ENCODE peak calls at places on chromosomes 5 and 9, in seven cellular contexts. U is neuronal stem cell, Q is H9, Z is mesendoderm, L is mesenchymal stem cell, X is H1, I is trophoblast cell. S is an unnamed sample.

GRCh38 chr9:129571298-129572051 is 49.4 kb downstream of the C9orf50 start:
- DNase-seq in Q (no peak), Z (no peak), U (no peak), I (no peak), X (no peak), L (no peak), S (no peak)

GRCh38 chr9:19229725-19230355 is 653 bp upstream of the DENND4C start:
- DNase-seq in Z (peak; percentile 89), Q (peak; percentile 76), U (no peak), X (peak; percentile 21), I (peak; percentile 86), L (peak; percentile 68), S (no peak)

GRCh38 chr9:136016882-136017812 is 56.0 kb upstream of the UBAC1 start:
- DNase-seq in I (peak; percentile 27), Z (no peak), U (no peak), Q (peak; percentile 39), X (no peak), L (no peak), S (no peak)

GRCh38 chr5:181052526-181052927 is 12.5 kb downstream of the BTNL9 start:
- DNase-seq in L (no peak), Q (peak; percentile 56), U (no peak), Z (peak; percentile 34), X (no peak), I (peak; percentile 5), S (no peak)

GRCh38 chr5:1937590-1937989 is 54.9 kb upstream of the IRX4 start:
- DNase-seq in I (no peak), Z (no peak), X (no peak), L (no peak), U (no peak), Q (peak; percentile 20), S (no peak)

GRCh38 chr9:131639771-131640437 is 94.6 kb downstream of the PRRT1B start:
- DNase-seq in I (no peak), L (no peak), X (no peak), U (no peak), Q (no peak), Z (no peak), S (no peak)

GRCh38 chr5:1175801-1176472 is 25.5 kb upstream of the SLC6A19 start:
- DNase-seq in L (no peak), Z (no peak), X (no peak), U (no peak), I (no peak), Q (no peak), S (no peak)

GRCh38 chr9:105445203-105445881 is 2.5 kb upstream of the FSD1L start:
- DNase-seq in Z (no peak), I (no peak), Q (no peak), X (no peak), U (no peak), L (no peak), S (peak; percentile 35)

GRCh38 chr5:32996336-32996735 is 285.2 kb downstream of the NPR3 start:
- DNase-seq in Z (no peak), I (no peak), X (no peak), Q (no peak), U (no peak), L (no peak), S (no peak)

GRCh38 chr5:32990593-32991415 is 279.7 kb downstream of the NPR3 start:
- DNase-seq in I (no peak), U (no peak), X (no peak), Z (no peak), L (no peak), Q (no peak), S (no peak)

GRCh38 chr5:32989815-32990214 is 278.7 kb downstream of the NPR3 start:
- DNase-seq in Z (no peak), I (no peak), L (no peak), U (no peak), Q (no peak), X (no peak), S (no peak)

DNA sequence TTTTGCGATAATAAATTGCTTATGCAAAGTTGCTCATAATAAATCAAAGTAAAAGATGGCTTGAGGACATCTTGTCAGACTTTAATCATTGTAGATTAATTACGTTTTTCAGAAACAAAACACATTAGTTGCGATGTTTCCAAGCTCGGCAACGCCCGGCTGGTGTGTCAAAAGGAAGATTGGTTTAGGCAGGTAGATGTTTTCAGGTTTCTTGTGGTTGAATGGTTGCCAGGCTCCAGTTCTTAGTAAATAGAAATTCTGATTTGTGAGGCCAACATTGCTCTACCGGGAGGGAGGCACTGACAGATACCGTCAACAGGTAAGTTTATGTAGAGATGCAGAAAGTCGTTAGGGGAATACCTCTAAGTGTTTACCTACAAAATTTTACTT is 280.3 kb downstream of the NPR3 start:
- DNase-seq in L (no peak), I (no peak), Q (no peak), U (no peak), Z (no peak), X (no peak), S (no peak)
- H2BK5ac ChIP-seq in L (no peak overlapping the region), I (no peak overlapping the region), Q (no peak overlapping the region), U (no peak overlapping the region), Z (no peak overlapping the region), X (no peak overlapping the region), S (no peak overlapping the region)

GRCh38 chr5:141732417-141732816 is 50.4 kb upstream of the ARAP3 start:
- DNase-seq in L (no peak), I (no peak), X (no peak), Q (no peak), U (no peak), Z (no peak), S (no peak)
- H2BK5ac ChIP-seq in L (no peak overlapping the region), I (no peak overlapping the region), X (no peak overlapping the region), Q (no peak overlapping the region), U (no peak overlapping the region), Z (no peak overlapping the region), S (no peak overlapping the region)

GRCh38 chr5:51148437-51148836 is 234.8 kb upstream of the ISL1 start:
- DNase-seq in X (no peak), L (no peak), Q (no peak), Z (no peak), U (no peak), I (no peak), S (no peak)
- H2BK5ac ChIP-seq in X (no peak overlapping the region), L (no peak overlapping the region), Q (no peak overlapping the region), Z (no peak overlapping the region), U (no peak overlapping the region), I (no peak overlapping the region), S (no peak overlapping the region)

GRCh38 chr5:115116001-115116400 is 53.7 kb downstream of the TRIM36 start:
- DNase-seq in L (no peak), I (no peak), X (no peak), U (no peak), Q (no peak), Z (no peak), S (no peak)
- H2BK5ac ChIP-seq in L (no peak overlapping the region), I (no peak overlapping the region), X (no peak overlapping the region), U (no peak overlapping the region), Q (no peak overlapping the region), Z (no peak overlapping the region), S (no peak overlapping the region)

GRCh38 chr5:138743506-138743905 is 9.7 kb upstream of the CTNNA1 start:
- DNase-seq in Z (peak; percentile 44), I (no peak), U (no peak), Q (peak; percentile 45), L (no peak), X (no peak), S (no peak)
- H2BK5ac ChIP-seq in Z (no peak overlapping the region), I (no peak overlapping the region), U (no peak overlapping the region), Q (no peak overlapping the region), L (no peak overlapping the region), X (no peak overlapping the region), S (no peak overlapping the region)

GRCh38 chr5:31511305-31511704 is 20.6 kb downstream of the DROSHA start:
- DNase-seq in Z (no peak), L (no peak), Q (no peak), U (no peak), I (no peak), X (no peak), S (no peak)
- H2BK5ac ChIP-seq in Z (no peak overlapping the region), L (no peak overlapping the region), Q (no peak overlapping the region), U (no peak overlapping the region), I (no peak overlapping the region), X (no peak overlapping the region), S (no peak overlapping the region)

DNA sequence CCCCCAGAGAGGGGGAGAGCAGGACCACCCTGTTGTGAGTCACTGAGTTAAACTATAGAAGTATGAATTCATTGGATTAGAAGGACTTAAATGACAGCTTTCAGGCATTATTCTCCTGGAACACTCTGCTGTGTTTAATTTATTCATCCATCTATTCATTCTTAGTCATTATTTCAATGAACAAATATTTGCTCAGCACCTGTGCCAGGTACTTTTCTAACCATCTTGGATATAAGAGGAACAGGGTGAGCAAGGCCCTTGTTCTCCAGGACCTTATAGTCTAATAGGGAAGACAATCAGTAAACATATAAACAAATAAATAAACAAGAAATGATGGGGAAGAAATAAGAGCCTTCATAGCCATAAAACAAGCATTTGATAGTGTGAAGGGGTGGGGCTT is 483.9 kb upstream of the BRINP1 start:
- DNase-seq in L (no peak), Z (no peak), I (no peak), Q (no peak), U (no peak), X (no peak), S (no peak)
- H2BK5ac ChIP-seq in L (no peak overlapping the region), Z (no peak overlapping the region), I (no peak overlapping the region), Q (no peak overlapping the region), U (no peak overlapping the region), X (no peak overlapping the region), S (no peak overlapping the region)

GRCh38 chr5:176637556-176637955 is 7.1 kb downstream of the EIF4E1B start:
- DNase-seq in Q (no peak), X (no peak), L (no peak), U (no peak), I (no peak), Z (no peak), S (no peak)
- H2BK5ac ChIP-seq in Q (no peak overlapping the region), X (peak overlapping the region; percentile 52), L (no peak overlapping the region), U (no peak overlapping the region), I (no peak overlapping the region), Z (no peak overlapping the region), S (no peak overlapping the region)

S was measured in IMR-90.